ENCODE peak calls at places on chromosomes 16 and 17, in eight cellular contexts. S, O, B, A, U, T, M and Q are unnamed samples.

GRCh38 chr17:40069751-40070643 is 7.2 kb downstream of the THRA start:
- DNase-seq in S (no peak), O (peak; percentile 75), B (no peak), A (peak; percentile 51), U (peak; percentile 50), T (peak; percentile 44), M (no peak), Q (peak; percentile 63)

GRCh38 chr16:9536905-9537304 is 445.5 kb downstream of the HAPSTR1 start:
- DNase-seq in S (no peak), O (no peak), B (no peak), A (no peak), U (no peak), T (no peak), M (no peak), Q (no peak)

GRCh38 chr17:78383725-78384471 is 5.4 kb downstream of the PGS1 start:
- DNase-seq in S (peak; percentile 82), O (no peak), B (peak; percentile 41), A (peak; percentile 63), U (peak; percentile 67), T (peak; percentile 88), M (no peak), Q (peak; percentile 85)

GRCh38 chr16:89864421-89864820 is 9.0 kb upstream of the TCF25 start:
- DNase-seq in S (no peak), O (no peak), B (no peak), A (no peak), U (no peak), T (peak; percentile 56), M (no peak), Q (no peak)

GRCh38 chr17:75335315-75335714 is 46.1 kb upstream of the SLC25A19 start:
- DNase-seq in S (no peak), O (no peak), B (no peak), A (no peak), U (no peak), T (no peak), M (no peak), Q (no peak)

GRCh38 chr17:34369571-34369970 is 6.5 kb upstream of the CCL1 start:
- DNase-seq in S (no peak), O (no peak), B (no peak), A (no peak), U (no peak), T (no peak), M (no peak), Q (no peak)

GRCh38 chr17:52740006-52740405 is 581.5 kb upstream of the CA10 start:
- DNase-seq in S (no peak), O (no peak), B (no peak), A (no peak), U (no peak), T (no peak), M (no peak), Q (no peak)

GRCh38 chr16:15466886-15467781 is 32.7 kb downstream of the BMERB1 start:
- DNase-seq in S (no peak), O (peak; percentile 22), B (no peak), A (no peak), U (no peak), T (no peak), M (no peak), Q (no peak)

GRCh38 chr16:88681709-88682451 is 4.4 kb downstream of the SNAI3 start:
- DNase-seq in S (no peak), O (no peak), B (peak; percentile 44), A (no peak), U (peak; percentile 76), T (peak; percentile 91), M (no peak), Q (peak; percentile 72)

GRCh38 chr17:17041018-17041521 is 1.2 kb upstream of the MPRIP start:
- DNase-seq in S (no peak), O (peak; percentile 84), B (no peak), A (no peak), U (no peak), T (no peak), M (peak; percentile 27), Q (peak; percentile 69)

GRCh38 chr17:60832206-60832605 is 154.6 kb downstream of the BCAS3 start:
- DNase-seq in S (no peak), O (no peak), B (no peak), A (no peak), U (no peak), T (no peak), M (no peak), Q (no peak)

GRCh38 chr16:22092143-22092933 is at the start of gene VWA3A:
- DNase-seq in S (peak; percentile 25), O (no peak), B (no peak), A (no peak), U (no peak), T (no peak), M (no peak), Q (peak; percentile 21)

GRCh38 chr17:3771140-3771539 is 29.8 kb downstream of the ITGAE start:
- DNase-seq in S (no peak), O (no peak), B (no peak), A (no peak), U (no peak), T (no peak), M (no peak), Q (no peak)

GRCh38 chr17:8366231-8366630 is 10.3 kb downstream of the KRABD2 start:
- DNase-seq in S (no peak), O (no peak), B (no peak), A (no peak), U (no peak), T (no peak), M (no peak), Q (no peak)

GRCh38 chr16:81869326-81869725 is 90.2 kb downstream of the PLCG2 start:
- DNase-seq in S (no peak), O (no peak), B (no peak), A (no peak), U (no peak), T (no peak), M (no peak), Q (no peak)

GRCh38 chr17:5714993-5715392 is 130.7 kb upstream of the NLRP1 start:
- DNase-seq in S (no peak), O (no peak), B (no peak), A (no peak), U (no peak), T (no peak), M (no peak), Q (no peak)

GRCh38 chr16:75023019-75023418 is 24.2 kb downstream of the ZNRF1 start:
- DNase-seq in S (no peak), O (no peak), B (no peak), A (no peak), U (no peak), T (no peak), M (no peak), Q (no peak)

GRCh38 chr16:9695152-9695551 is 487.1 kb downstream of the GRIN2A start:
- DNase-seq in S (no peak), O (no peak), B (no peak), A (no peak), U (no peak), T (no peak), M (no peak), Q (no peak)

GRCh38 chr17:78268960-78269892 is 37.8 kb downstream of the TMEM235 start:
- DNase-seq in S (no peak), O (no peak), B (no peak), A (no peak), U (no peak), T (no peak), M (no peak), Q (peak; percentile 10)